ENCODE peak calls at places on chromosome 2, in ten cellular contexts. E is transverse colon, Y is PC-9, O is gastrocnemius medialis, U is IMR-90, A is GM20000, W is BJ, F is mesothelial cell of epicardium, R is tibial nerve, D is HL-60. H is an unnamed sample.

GRCh38 chr2:212264227-212264626 is 274.4 kb downstream of the ERBB4 start:
- DNase-seq in E (no peak), Y (no peak), O (no peak), U (no peak), A (no peak), W (no peak), F (no peak), R (no peak), D (no peak), H (no peak)

GRCh38 chr2:86078801-86079545 is 26.7 kb downstream of the POLR1A start:
- DNase-seq in E (peak; percentile 44), Y (peak; percentile 31), O (no peak), U (peak; percentile 47), A (peak; percentile 28), W (no peak), F (no peak), R (no peak), D (peak; percentile 31), H (peak; percentile 45)

GRCh38 chr2:144183744-144184143 is 336.2 kb downstream of the ZEB2 start:
- DNase-seq in E (peak; percentile 19), Y (no peak), O (no peak), U (peak; percentile 85), A (peak; percentile 21), W (peak; percentile 76), F (no peak), R (no peak), D (no peak), H (no peak)

GRCh38 chr2:98927059-98927458 is 9.0 kb downstream of the CRACDL start:
- DNase-seq in E (no peak), Y (no peak), O (no peak), U (no peak), A (no peak), W (no peak), F (no peak), R (no peak), D (no peak), H (no peak)

GRCh38 chr2:12970861-12971260 is 254.1 kb downstream of the TRIB2 start:
- DNase-seq in E (no peak), Y (no peak), O (no peak), U (peak; percentile 58), A (no peak), W (peak; percentile 26), F (no peak), R (no peak), D (no peak), H (no peak)

GRCh38 chr2:205539603-205540002 is 142.7 kb upstream of the NRP2 start:
- DNase-seq in E (no peak), Y (no peak), O (no peak), U (no peak), A (no peak), W (no peak), F (no peak), R (no peak), D (no peak), H (no peak)

GRCh38 chr2:238565031-238565430 is 138.3 kb downstream of the ASB1 start:
- DNase-seq in E (no peak), Y (no peak), O (no peak), U (no peak), A (no peak), W (no peak), F (no peak), R (no peak), D (no peak), H (no peak)

GRCh38 chr2:187319441-187320108 is 128.5 kb downstream of the CALCRL start:
- DNase-seq in E (no peak), Y (no peak), O (no peak), U (no peak), A (no peak), W (no peak), F (no peak), R (no peak), D (no peak), H (no peak)

GRCh38 chr2:158487419-158487818 is 30.7 kb downstream of the PKP4 start:
- DNase-seq in E (no peak), Y (no peak), O (no peak), U (peak; percentile 85), A (no peak), W (no peak), F (no peak), R (no peak), D (no peak), H (no peak)

GRCh38 chr2:118492335-118492734 is 355.1 kb downstream of the EN1 start:
- DNase-seq in E (no peak), Y (no peak), O (no peak), U (peak; percentile 37), A (no peak), W (no peak), F (no peak), R (no peak), D (no peak), H (no peak)

DNA sequence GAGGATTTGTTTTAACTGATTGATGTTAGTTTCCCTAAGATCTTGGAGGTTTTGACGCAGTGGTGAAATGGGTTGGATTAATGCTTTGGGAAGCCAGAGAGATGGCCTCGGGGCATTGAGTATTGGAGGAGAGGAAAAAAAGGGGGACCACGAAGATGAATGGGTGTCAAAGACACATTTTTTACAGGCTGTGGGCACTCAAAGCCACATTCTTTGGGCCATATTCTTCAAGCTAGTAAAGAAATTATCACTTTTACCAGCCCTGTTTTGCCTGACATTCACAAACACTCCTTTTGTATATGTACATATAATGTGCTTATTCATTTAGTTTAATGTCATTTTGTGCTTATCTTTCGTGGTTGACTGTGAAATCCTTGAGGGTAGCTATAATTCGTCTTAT is 146.2 kb downstream of the ARL6IP6 start:
- DNase-seq in E (no peak), Y (no peak), O (no peak), U (no peak), A (no peak), W (no peak), F (no peak), R (no peak), D (no peak), H (no peak)
- TF ChIP-seq CTCF in E (no peak), Y (no peak), O (no peak), U (no peak), A (no peak), W (no peak), F (no peak), R (no peak), D (no peak), H (no peak)

GRCh38 chr2:233800231-233800630 is 22.1 kb downstream of the MROH2A start:
- DNase-seq in E (no peak), Y (no peak), O (no peak), U (no peak), A (no peak), W (no peak), F (peak; percentile 32), R (no peak), D (no peak), H (no peak)

GRCh38 chr2:233798335-233799086 is 20.4 kb downstream of the MROH2A start:
- DNase-seq in E (no peak), Y (no peak), O (no peak), U (no peak), A (no peak), W (no peak), F (no peak), R (no peak), D (no peak), H (no peak)

GRCh38 chr2:233799087-233799665 is 21.0 kb downstream of the MROH2A start:
- DNase-seq in E (no peak), Y (no peak), O (no peak), U (no peak), A (no peak), W (no peak), F (no peak), R (no peak), D (no peak), H (no peak)

GRCh38 chr2:233801357-233802131 is 23.4 kb downstream of the MROH2A start:
- DNase-seq in E (no peak), Y (peak; percentile 64), O (no peak), U (peak; percentile 55), A (no peak), W (no peak), F (peak; percentile 14), R (no peak), D (no peak), H (no peak)

DNA sequence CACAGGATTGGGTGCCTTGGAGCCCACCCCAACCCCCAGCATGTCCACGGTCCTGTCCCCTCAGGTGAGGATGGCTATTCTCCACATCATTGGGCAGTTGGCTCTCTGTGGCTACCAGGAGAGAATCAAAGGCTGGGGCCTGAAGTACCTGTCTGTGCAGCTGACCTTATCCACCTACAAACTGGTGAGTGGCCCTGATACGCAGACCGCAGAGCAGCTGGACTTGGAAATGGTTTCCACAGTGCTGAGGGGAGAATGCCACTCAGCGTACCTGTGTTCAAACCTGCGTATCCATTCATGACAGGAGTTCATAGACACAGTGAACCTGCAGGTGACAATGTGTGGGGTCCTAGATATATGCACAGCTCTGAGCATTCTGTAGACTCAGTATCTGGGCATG is 21.6 kb downstream of the MROH2A start:
- DNase-seq in E (no peak), Y (no peak), O (no peak), U (no peak), A (no peak), W (no peak), F (no peak), R (no peak), D (no peak), H (no peak)
- TF ChIP-seq CTCF in E (no peak), Y (no peak), O (no peak), U (no peak), A (no peak), W (no peak), F (no peak), R (no peak), D (no peak), H (no peak)

GRCh38 chr2:198127627-198128026 is 323.2 kb downstream of the PLCL1 start:
- DNase-seq in E (peak; percentile 17), Y (peak; percentile 7), O (peak; percentile 37), U (peak; percentile 71), A (peak; percentile 58), W (no peak), F (no peak), R (no peak), D (peak; percentile 51), H (peak; percentile 48)
- TF ChIP-seq CTCF in E (peak; percentile 54), Y (peak; percentile 68), O (peak; percentile 80), U (peak; percentile 64), A (peak; percentile 60), W (peak; percentile 66), F (peak; percentile 63), R (peak; percentile 37), D (peak; percentile 27), H (peak; percentile 81)

GRCh38 chr2:40489678-40489960 is 37.7 kb upstream of the SLC8A1 start:
- DNase-seq in E (no peak), Y (no peak), O (no peak), U (no peak), A (no peak), W (no peak), F (no peak), R (no peak), D (no peak), H (no peak)

GRCh38 chr2:40488927-40489677 is 37.2 kb upstream of the SLC8A1 start:
- DNase-seq in E (no peak), Y (peak; percentile 1), O (no peak), U (peak; percentile 57), A (no peak), W (no peak), F (no peak), R (no peak), D (peak; percentile 27), H (no peak)

GRCh38 chr2:40487592-40487991 is 35.7 kb upstream of the SLC8A1 start:
- DNase-seq in E (peak; percentile 10), Y (no peak), O (no peak), U (peak; percentile 14), A (no peak), W (no peak), F (no peak), R (no peak), D (peak; percentile 77), H (no peak)

GRCh38 chr2:40485319-40485718 is 33.4 kb upstream of the SLC8A1 start:
- DNase-seq in E (no peak), Y (no peak), O (no peak), U (no peak), A (no peak), W (no peak), F (no peak), R (no peak), D (peak; percentile 63), H (no peak)

GRCh38 chr2:40488101-40488598 is 36.3 kb upstream of the SLC8A1 start:
- DNase-seq in E (no peak), Y (no peak), O (no peak), U (peak; percentile 56), A (no peak), W (no peak), F (no peak), R (no peak), D (peak; percentile 50), H (no peak)
- TF ChIP-seq CTCF in E (peak; percentile 42), Y (peak; percentile 81), O (no peak), U (peak; percentile 58), A (no peak), W (peak; percentile 55), F (peak; percentile 80), R (peak; percentile 36), D (no peak), H (peak; percentile 80)